ENCODE peak calls at places on chromosomes 16 and 17, in four cellular contexts. M is RCC 7860, G is glutamatergic neuron, J is GM23338. I is an unnamed sample.

GRCh38 chr17:81518785-81519283 is 6.2 kb upstream of the ACTG1 start:
- DNase-seq in M (no peak), G (no peak), J (peak; percentile 61), I (no peak)

GRCh38 chr17:4934173-4934979 is 2.3 kb downstream of the GP1BA start:
- DNase-seq in M (peak; percentile 83), G (no peak), J (peak; percentile 70), I (peak; percentile 41)

GRCh38 chr16:24550295-24550694 is 10.9 kb downstream of the RBBP6 start:
- DNase-seq in M (no peak), G (no peak), J (no peak), I (no peak)

GRCh38 chr17:55731586-55732250 is 9.1 kb upstream of the TMEM100 start:
- DNase-seq in M (no peak), G (no peak), J (peak; percentile 16), I (peak; percentile 40)

GRCh38 chr17:74485012-74485743 is 18.7 kb downstream of the CD300A start:
- DNase-seq in M (no peak), G (no peak), J (no peak), I (no peak)

GRCh38 chr16:84009282-84009681 is 33.3 kb downstream of the SLC38A8 start:
- DNase-seq in M (no peak), G (no peak), J (no peak), I (no peak)

GRCh38 chr16:89241187-89242003 is 23.9 kb downstream of the ZNF778 start:
- DNase-seq in M (peak; percentile 56), G (peak; percentile 77), J (peak; percentile 84), I (peak; percentile 86)

GRCh38 chr17:49388290-49388640 is 26.2 kb upstream of the ZNF652 start:
- DNase-seq in M (no peak), G (no peak), J (no peak), I (no peak)

GRCh38 chr17:51087072-51087757 is 33.5 kb downstream of the SPAG9 start:
- DNase-seq in M (no peak), G (no peak), J (no peak), I (no peak)

GRCh38 chr17:67272312-67273050 is 27.5 kb upstream of the HELZ start:
- DNase-seq in M (no peak), G (no peak), J (peak; percentile 85), I (no peak)

I was measured in AG10803.